ENCODE peak calls at places on chromosomes 12 and 14, in four cellular contexts. W is A549, O is K562, X is HepG2. T is an unnamed sample.

GRCh38 chr14:34030864-34031263 is 80.0 kb upstream of the EGLN3 start:
- DNase-seq in W (no peak), O (no peak), X (no peak), T (peak)

GRCh38 chr14:81669308-81669707 is 135.7 kb upstream of the SEL1L start:
- DNase-seq in W (no peak), O (no peak), X (no peak), T (no peak)

GRCh38 chr14:82879949-82880535 is 1346.4 kb upstream of the SEL1L start:
- DNase-seq in W (no peak), O (no peak), X (no peak), T (no peak)

GRCh38 chr14:44316647-44317432 is 190.2 kb downstream of the FSCB start:
- DNase-seq in W (peak), O (peak), X (peak), T (peak)

GRCh38 chr14:74922752-74923401 is at the start of gene RPS6KL1:
- DNase-seq in W (peak), O (peak), X (peak), T (peak)

GRCh38 chr14:30482270-30482669 is 76.7 kb upstream of the G2E3 start:
- DNase-seq in W (no peak), O (no peak), X (no peak), T (no peak)

GRCh38 chr14:94036328-94037167 is 10.4 kb downstream of the OTUB2 start:
- DNase-seq in W (peak), O (peak), X (peak), T (peak)

GRCh38 chr14:71885301-71885700 is 46.9 kb upstream of the RGS6 start:
- DNase-seq in W (no peak), O (no peak), X (no peak), T (no peak)

GRCh38 chr14:71576472-71576871 is 355.8 kb upstream of the RGS6 start:
- DNase-seq in W (no peak), O (no peak), X (no peak), T (no peak)

GRCh38 chr12:6229823-6230222 is 29.6 kb downstream of the CD9 start:
- DNase-seq in W (no peak), O (no peak), X (peak), T (peak)
- TF ChIP-seq MAZ in W (no peak), O (no peak), X (no peak), T (no peak)

GRCh38 chr14:104970231-104971068 is 7.7 kb downstream of the AHNAK2 start:
- DNase-seq in W (peak), O (peak), X (no peak), T (peak)
- H3K4me2 ChIP-seq in W (peak), O (no peak), X (no peak), T (no peak)

DNA sequence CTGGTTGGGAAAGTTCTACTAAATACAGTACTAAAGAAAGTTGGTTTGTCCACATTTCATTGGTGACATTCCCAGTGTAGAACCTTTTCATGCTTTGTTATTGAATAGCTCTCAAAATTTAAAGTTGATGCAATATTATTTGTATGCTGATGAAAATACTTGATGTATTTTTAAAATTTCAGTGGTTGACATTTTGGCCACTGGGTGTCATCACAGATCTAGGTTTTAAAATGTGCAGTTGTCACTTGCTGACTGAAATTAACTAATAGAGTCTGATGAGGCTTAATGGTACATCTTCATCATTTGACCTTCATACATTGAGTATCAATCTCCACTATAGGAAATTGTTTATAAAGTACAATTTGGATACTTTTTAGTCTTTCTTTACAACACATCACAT is 37.1 kb downstream of the CMAS start:
- DNase-seq in W (peak), O (no peak), X (peak), T (peak)
- TF ChIP-seq MAZ in W (no peak), O (no peak), X (no peak), T (no peak)

DNA sequence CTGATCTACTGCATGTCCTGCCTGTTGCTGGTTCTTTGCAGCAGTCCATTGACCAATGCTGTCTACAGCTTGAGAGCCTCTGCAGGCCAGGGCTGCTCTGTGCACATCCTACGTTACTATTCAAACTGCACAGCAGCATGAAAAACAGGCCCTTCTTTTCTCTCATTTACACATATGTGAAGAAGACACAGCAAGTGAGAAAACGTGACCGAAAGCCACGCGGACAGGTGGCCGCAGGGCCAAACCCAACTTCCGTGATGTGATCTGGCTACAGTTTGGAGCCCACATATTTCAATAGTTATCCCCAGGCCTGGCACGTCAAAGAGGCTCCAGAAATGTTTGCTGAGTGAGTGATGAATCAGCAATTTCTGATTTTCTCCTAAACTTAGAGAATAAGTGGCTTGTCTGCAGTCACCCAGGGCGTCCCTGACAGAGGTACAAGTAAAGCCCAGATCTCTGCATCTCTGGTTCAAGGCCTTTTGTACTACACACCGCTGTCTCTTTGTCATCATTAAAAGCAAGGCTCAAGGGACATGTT is 17.9 kb upstream of the TCL1B start:
- DNase-seq in W (no peak), O (no peak), X (no peak), T (no peak)
- H3K4me2 ChIP-seq in W (no peak), O (no peak), X (no peak), T (no peak)

GRCh38 chr14:24292118-24292807 is 7.3 kb downstream of the DHRS1 start:
- DNase-seq in W (no peak), O (no peak), X (no peak), T (no peak)

GRCh38 chr14:24286996-24287395 is 12.6 kb downstream of the DHRS1 start:
- DNase-seq in W (no peak), O (no peak), X (no peak), T (no peak)

GRCh38 chr14:24291446-24292117 is 8.0 kb downstream of the DHRS1 start:
- DNase-seq in W (no peak), O (no peak), X (no peak), T (no peak)

GRCh38 chr14:24290746-24291145 is 8.8 kb downstream of the DHRS1 start:
- DNase-seq in W (no peak), O (no peak), X (no peak), T (no peak)

GRCh38 chr14:24289649-24290283 is 9.8 kb downstream of the DHRS1 start:
- DNase-seq in W (no peak), O (no peak), X (no peak), T (no peak)
- TF ChIP-seq MAZ in W (no peak), O (no peak), X (no peak), T (no peak)

DNA sequence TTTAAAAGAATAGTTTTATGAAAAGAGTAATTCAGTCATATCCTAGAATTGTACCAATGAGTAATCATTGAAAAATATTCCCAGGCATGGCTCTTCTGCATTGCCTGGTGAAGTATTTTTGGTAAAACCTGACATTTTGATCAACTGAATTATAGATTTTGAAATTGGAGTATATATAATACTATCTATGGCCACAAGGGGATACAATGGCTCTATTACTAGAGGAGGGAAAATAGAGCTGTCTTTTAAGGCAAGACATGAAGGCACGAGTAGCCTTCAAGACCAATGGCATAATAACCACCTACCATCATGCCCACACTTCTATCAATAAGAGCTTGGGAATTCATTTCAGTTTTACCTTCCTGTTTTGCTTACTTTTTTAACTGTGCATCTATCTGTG is 1241.4 kb upstream of the TMEM132C start:
- DNase-seq in W (peak), O (peak), X (no peak), T (no peak)
- H3K4me2 ChIP-seq in W (no peak), O (no peak), X (no peak), T (no peak)

GRCh38 chr12:121982950-121983349 is 38.7 kb upstream of the BCL7A start:
- DNase-seq in W (no peak), O (no peak), X (no peak), T (no peak)
- TF ChIP-seq MAZ in W (no peak), O (no peak), X (no peak), T (no peak)

GRCh38 chr14:70032447-70032846 is 153.2 kb downstream of the SMOC1 start:
- DNase-seq in W (peak), O (no peak), X (peak), T (no peak)
- H3K4me2 ChIP-seq in W (peak), O (no peak), X (no peak), T (no peak)

GRCh38 chr14:58166005-58166983 is 14.3 kb upstream of the ARMH4 start:
- DNase-seq in W (peak), O (peak), X (peak), T (peak)
- TF ChIP-seq MAZ in W (no peak), O (no peak), X (no peak), T (no peak)

DNA sequence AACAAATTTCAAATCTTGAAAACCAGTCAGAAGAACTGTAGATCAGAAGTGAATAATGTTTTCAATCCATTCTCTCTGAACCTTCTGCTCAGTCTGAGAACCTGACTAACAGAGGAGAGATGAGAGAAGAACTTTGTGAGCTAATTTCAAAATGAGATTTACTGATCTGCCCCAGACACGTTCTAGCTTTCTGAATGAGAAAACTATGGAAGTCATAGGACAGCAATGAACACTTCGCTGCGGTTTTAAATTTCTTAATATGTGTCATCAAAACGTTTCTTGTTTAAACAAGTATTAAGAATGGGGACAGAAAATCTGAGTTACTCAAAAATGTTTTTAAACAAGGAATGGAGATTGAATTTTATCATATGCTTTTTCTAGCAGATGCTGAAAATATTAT is 66.6 kb upstream of the FAR2 start:
- DNase-seq in W (no peak), O (no peak), X (no peak), T (peak)
- H3K4me2 ChIP-seq in W (no peak), O (no peak), X (no peak), T (peak)

T was measured in IMR-90.